ENCODE peak calls at places on chromosomes 7 and 10, in nine cellular contexts. Y, P, U, X, F, C, R, E and I are unnamed samples.

GRCh38 chr7:25124485-25125136 is 449 bp downstream of the CYCS start:
- DNase-seq in E (no peak), P (no peak), F (no peak), C (no peak), R (peak), U (peak), X (peak), Y (no peak), I (no peak)

GRCh38 chr10:107548301-107548700 is 383.8 kb upstream of the SORCS1 start:
- DNase-seq in P (no peak), C (no peak), U (no peak), X (no peak), Y (peak), E (no peak), R (no peak), F (no peak), I (no peak)

GRCh38 chr10:106185991-106186390 is 978.5 kb downstream of the SORCS1 start:
- DNase-seq in E (no peak), F (no peak), R (no peak), C (no peak), X (peak), P (no peak), U (no peak), Y (no peak), I (no peak)

GRCh38 chr10:44036425-44036824 is 348.5 kb downstream of the CXCL12 start:
- DNase-seq in E (no peak), F (no peak), P (no peak), U (no peak), R (no peak), Y (no peak), X (no peak), C (no peak), I (no peak)

GRCh38 chr7:37377231-37377630 is 71.4 kb downstream of the ELMO1 start:
- DNase-seq in P (no peak), C (no peak), F (no peak), Y (no peak), E (no peak), R (no peak), U (no peak), X (no peak), I (no peak)

GRCh38 chr7:2663121-2663886 is 24.7 kb upstream of the AMZ1 start:
- DNase-seq in F (no peak), X (peak), E (no peak), P (no peak), Y (no peak), C (peak), U (no peak), R (peak), I (no peak)

GRCh38 chr10:19658131-19658530 is 158.1 kb upstream of the PLXDC2 start:
- DNase-seq in X (peak), P (no peak), R (no peak), Y (no peak), U (no peak), E (no peak), C (no peak), F (no peak), I (no peak)

GRCh38 chr10:113993489-113993932 is 50.2 kb upstream of the ADRB1 start:
- DNase-seq in P (no peak), E (no peak), R (peak), U (no peak), Y (no peak), C (no peak), X (peak), F (no peak), I (no peak)

GRCh38 chr7:100120518-100121085 is 1.2 kb downstream of the CNPY4 start:
- DNase-seq in R (no peak), E (no peak), U (no peak), C (no peak), X (no peak), Y (no peak), F (no peak), P (no peak), I (no peak)

GRCh38 chr7:143492043-143492471 is 14.4 kb downstream of the TAS2R41 start:
- DNase-seq in R (no peak), C (peak), P (no peak), E (peak), X (peak), Y (no peak), U (no peak), F (no peak), I (no peak)

GRCh38 chr7:34143397-34143796 is 238.1 kb downstream of the BMPER start:
- DNase-seq in U (no peak), C (no peak), R (no peak), P (no peak), E (no peak), F (no peak), Y (no peak), X (peak), I (no peak)

GRCh38 chr7:81929386-81929785 is 159.5 kb upstream of the HGF start:
- DNase-seq in X (peak), C (no peak), R (no peak), U (no peak), P (no peak), F (no peak), E (no peak), Y (no peak), I (no peak)

GRCh38 chr7:155961241-155962190 is 149.3 kb upstream of the SHH start:
- DNase-seq in C (peak), F (no peak), E (no peak), R (peak), X (peak), U (no peak), P (peak), Y (peak), I (no peak)